ENCODE peak calls at places on chromosome 16, in six cellular contexts. One of them, this sample, is unnamed. For H3K9me3, the result is how much of the 10 kb centered on the place peaks cover.

GRCh38 chr16:64313726-64314125 is 808.1 kb downstream of the CDH11 start:
- DNase-seq in SK-N-SH: no peak
- DNase-seq in spleen: no peak
- DNase-seq in stomach: no peak
- DNase-seq in breast epithelium: no peak
- DNase-seq in endothelial cell of umbilical vein: no peak
- DNase-seq in this sample: no peak

GRCh38 chr16:30655815-30656347 is 2.4 kb upstream of the FBRS start:
- DNase-seq in SK-N-SH: no peak
- DNase-seq in spleen: peak
- DNase-seq in stomach: no peak
- DNase-seq in breast epithelium: no peak
- DNase-seq in endothelial cell of umbilical vein: no peak
- DNase-seq in this sample: no peak

GRCh38 chr16:69555437-69555836 is 10.3 kb upstream of the NFAT5 start:
- DNase-seq in SK-N-SH: no peak
- DNase-seq in spleen: no peak
- DNase-seq in stomach: no peak
- DNase-seq in breast epithelium: no peak
- DNase-seq in endothelial cell of umbilical vein: no peak
- DNase-seq in this sample: peak

GRCh38 chr16:22659933-22660332 is 149.2 kb downstream of the NPIPB5 start:
- DNase-seq in SK-N-SH: no peak
- DNase-seq in spleen: no peak
- DNase-seq in stomach: no peak
- DNase-seq in breast epithelium: no peak
- DNase-seq in endothelial cell of umbilical vein: no peak
- DNase-seq in this sample: no peak

GRCh38 chr16:24525970-24526559 is 13.3 kb upstream of the RBBP6 start:
- DNase-seq in SK-N-SH: no peak
- DNase-seq in spleen: no peak
- DNase-seq in stomach: peak
- DNase-seq in breast epithelium: no peak
- DNase-seq in endothelial cell of umbilical vein: no peak
- DNase-seq in this sample: no peak

GRCh38 chr16:24041834-24042631 is 206.2 kb downstream of the PRKCB start:
- DNase-seq in SK-N-SH: peak
- DNase-seq in spleen: peak
- DNase-seq in stomach: peak
- DNase-seq in breast epithelium: no peak
- DNase-seq in endothelial cell of umbilical vein: peak
- DNase-seq in this sample: peak

GRCh38 chr16:67537270-67537635 is 8.6 kb downstream of the RIPOR1 start:
- DNase-seq in SK-N-SH: peak
- DNase-seq in spleen: peak
- DNase-seq in stomach: peak
- DNase-seq in breast epithelium: no peak
- DNase-seq in endothelial cell of umbilical vein: peak
- DNase-seq in this sample: no peak

GRCh38 chr16:65002265-65002664 is 119.6 kb downstream of the CDH11 start:
- DNase-seq in SK-N-SH: peak
- DNase-seq in spleen: no peak
- DNase-seq in stomach: no peak
- DNase-seq in breast epithelium: no peak
- DNase-seq in endothelial cell of umbilical vein: peak
- DNase-seq in this sample: no peak

GRCh38 chr16:30186782-30187555 is 3.6 kb downstream of the CORO1A start:
- DNase-seq in SK-N-SH: peak
- DNase-seq in spleen: peak
- DNase-seq in stomach: peak
- DNase-seq in breast epithelium: no peak
- DNase-seq in endothelial cell of umbilical vein: peak
- DNase-seq in this sample: no peak

GRCh38 chr16:47342055-47342454 is 118.8 kb downstream of the ITFG1 start:
- DNase-seq in SK-N-SH: no peak
- DNase-seq in spleen: no peak
- DNase-seq in stomach: no peak
- DNase-seq in breast epithelium: no peak
- DNase-seq in endothelial cell of umbilical vein: no peak
- DNase-seq in this sample: no peak

GRCh38 chr16:83615553-83615952 is 192.2 kb upstream of the HSBP1 start:
- DNase-seq in SK-N-SH: no peak
- DNase-seq in spleen: no peak
- DNase-seq in stomach: no peak
- DNase-seq in breast epithelium: no peak
- DNase-seq in endothelial cell of umbilical vein: peak
- DNase-seq in this sample: no peak

GRCh38 chr16:74637742-74638453 is 28.8 kb downstream of the RFWD3 start:
- DNase-seq in SK-N-SH: no peak
- DNase-seq in spleen: no peak
- DNase-seq in stomach: no peak
- DNase-seq in breast epithelium: no peak
- DNase-seq in endothelial cell of umbilical vein: no peak
- DNase-seq in this sample: no peak

GRCh38 chr16:72673118-72673517 is 374.8 kb downstream of the ZFHX3 start:
- DNase-seq in SK-N-SH: no peak
- DNase-seq in spleen: no peak
- DNase-seq in stomach: no peak
- DNase-seq in breast epithelium: no peak
- DNase-seq in endothelial cell of umbilical vein: no peak
- DNase-seq in this sample: no peak

DNA sequence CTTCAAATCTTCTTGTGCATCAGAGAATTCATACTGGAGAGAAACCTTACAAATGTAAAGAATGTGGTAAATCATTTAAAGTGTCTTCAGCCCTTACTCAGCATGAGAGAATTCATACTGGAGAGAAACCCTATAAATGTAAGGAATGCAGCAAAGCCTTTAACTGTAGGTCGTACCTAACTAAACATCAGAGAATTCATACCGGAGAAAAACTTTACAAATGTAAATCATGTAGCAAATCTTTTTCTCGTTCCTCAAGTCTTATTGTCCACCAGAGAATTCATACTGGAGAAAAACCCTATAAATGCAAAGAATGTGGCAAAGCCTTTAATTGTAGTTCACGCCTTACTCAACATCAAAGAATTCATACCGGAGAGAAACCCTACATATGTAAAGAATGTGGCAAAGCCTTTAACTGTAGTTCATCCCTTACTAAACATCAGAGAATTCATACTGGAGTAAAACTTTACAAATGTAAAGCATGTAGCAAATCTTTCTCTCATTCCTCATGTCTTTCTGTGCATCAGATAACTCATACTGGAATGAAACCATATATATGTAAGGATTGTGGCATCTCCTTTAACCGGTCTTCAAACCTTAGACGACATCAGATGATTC is 118.5 kb upstream of the ZNF267 start:
- DNase-seq in SK-N-SH: no peak
- DNase-seq in spleen: no peak
- DNase-seq in stomach: no peak
- DNase-seq in breast epithelium: no peak
- DNase-seq in endothelial cell of umbilical vein: peak
- DNase-seq in this sample: no peak
- H3K9me3 ChIP-seq in SK-N-SH: half or more
- H3K9me3 ChIP-seq in spleen: half or more
- H3K9me3 ChIP-seq in stomach: half or more
- H3K9me3 ChIP-seq in breast epithelium: half or more
- H3K9me3 ChIP-seq in endothelial cell of umbilical vein: under half
- H3K9me3 ChIP-seq in this sample: under half

GRCh38 chr16:3020604-3021448 is 658 bp downstream of the TNFRSF12A start:
- DNase-seq in SK-N-SH: peak
- DNase-seq in spleen: peak
- DNase-seq in stomach: peak
- DNase-seq in breast epithelium: peak
- DNase-seq in endothelial cell of umbilical vein: peak
- DNase-seq in this sample: no peak
- TF ChIP-seq POLR2AphosphoS5 in SK-N-SH: peak
- TF ChIP-seq POLR2AphosphoS5 in spleen: peak
- TF ChIP-seq POLR2AphosphoS5 in stomach: peak
- TF ChIP-seq POLR2AphosphoS5 in breast epithelium: peak
- TF ChIP-seq POLR2AphosphoS5 in endothelial cell of umbilical vein: peak
- TF ChIP-seq POLR2AphosphoS5 in this sample: no peak

DNA sequence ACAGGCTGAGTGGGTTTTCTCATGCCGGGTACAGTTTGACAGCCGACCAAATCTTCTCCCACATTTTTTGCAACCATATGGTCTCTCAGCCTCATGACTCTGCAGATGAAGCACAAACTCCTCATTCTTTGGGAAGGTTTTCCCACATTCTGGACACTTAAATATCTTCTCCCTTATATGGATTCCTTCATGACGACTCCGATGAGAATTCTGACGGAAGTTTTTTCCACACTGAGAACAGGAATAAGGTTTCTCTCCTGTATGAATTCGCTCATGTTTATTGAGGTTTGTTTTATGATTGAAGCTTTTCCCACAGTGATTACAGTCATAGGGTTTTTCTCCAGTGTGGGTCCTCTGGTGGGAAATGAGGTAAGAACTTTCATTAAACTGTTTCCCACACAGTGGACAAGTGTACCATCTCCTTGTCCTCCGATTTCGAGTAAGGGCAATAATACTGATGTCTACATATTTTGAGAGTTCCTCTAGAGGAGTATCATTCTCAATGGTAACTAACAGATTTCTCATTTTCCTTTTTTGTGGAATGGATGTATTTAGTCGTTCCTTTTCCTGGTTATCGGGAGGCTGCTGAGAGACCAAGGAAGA is 10.9 kb downstream of the ZNF200 start:
- DNase-seq in SK-N-SH: no peak
- DNase-seq in spleen: no peak
- DNase-seq in stomach: no peak
- DNase-seq in breast epithelium: no peak
- DNase-seq in endothelial cell of umbilical vein: peak
- DNase-seq in this sample: no peak
- H3K9me3 ChIP-seq in SK-N-SH: under half
- H3K9me3 ChIP-seq in spleen: half or more
- H3K9me3 ChIP-seq in stomach: half or more
- H3K9me3 ChIP-seq in breast epithelium: half or more
- H3K9me3 ChIP-seq in endothelial cell of umbilical vein: under half
- H3K9me3 ChIP-seq in this sample: under half

GRCh38 chr16:86515780-86516617 is 5.7 kb downstream of the FOXF1 start:
- DNase-seq in SK-N-SH: no peak
- DNase-seq in spleen: no peak
- DNase-seq in stomach: no peak
- DNase-seq in breast epithelium: no peak
- DNase-seq in endothelial cell of umbilical vein: no peak
- DNase-seq in this sample: no peak

GRCh38 chr16:86514656-86515376 is 4.5 kb downstream of the FOXF1 start:
- DNase-seq in SK-N-SH: no peak
- DNase-seq in spleen: no peak
- DNase-seq in stomach: no peak
- DNase-seq in breast epithelium: no peak
- DNase-seq in endothelial cell of umbilical vein: no peak
- DNase-seq in this sample: no peak

GRCh38 chr16:86516618-86517003 is 6.3 kb downstream of the FOXF1 start:
- DNase-seq in SK-N-SH: no peak
- DNase-seq in spleen: no peak
- DNase-seq in stomach: no peak
- DNase-seq in breast epithelium: no peak
- DNase-seq in endothelial cell of umbilical vein: no peak
- DNase-seq in this sample: no peak

GRCh38 chr16:86517033-86517432 is 6.7 kb downstream of the FOXF1 start:
- DNase-seq in SK-N-SH: no peak
- DNase-seq in spleen: no peak
- DNase-seq in stomach: no peak
- DNase-seq in breast epithelium: no peak
- DNase-seq in endothelial cell of umbilical vein: no peak
- DNase-seq in this sample: no peak

DNA sequence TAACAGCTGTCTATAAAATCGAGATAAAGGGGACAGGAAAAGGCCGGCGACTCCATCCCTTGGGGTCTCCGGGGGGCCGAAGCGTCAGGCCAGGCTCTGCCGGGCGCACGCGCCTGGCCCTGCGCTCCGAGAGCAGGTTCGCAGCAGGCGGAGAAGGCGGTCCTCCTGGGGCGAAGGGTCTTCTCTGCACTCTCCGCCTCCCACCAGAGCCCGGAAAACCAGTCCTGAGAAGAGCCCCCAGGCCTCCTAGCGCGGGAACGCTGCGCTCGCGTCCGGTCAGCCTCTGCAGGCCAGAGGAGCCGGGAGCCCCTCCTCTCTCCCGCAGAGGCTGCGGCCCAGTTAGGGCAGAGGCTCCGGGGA is 5.1 kb downstream of the FOXF1 start:
- DNase-seq in SK-N-SH: no peak
- DNase-seq in spleen: no peak
- DNase-seq in stomach: no peak
- DNase-seq in breast epithelium: no peak
- DNase-seq in endothelial cell of umbilical vein: no peak
- DNase-seq in this sample: no peak
- TF ChIP-seq POLR2AphosphoS5 in SK-N-SH: no peak
- TF ChIP-seq POLR2AphosphoS5 in spleen: no peak
- TF ChIP-seq POLR2AphosphoS5 in stomach: no peak
- TF ChIP-seq POLR2AphosphoS5 in breast epithelium: no peak
- TF ChIP-seq POLR2AphosphoS5 in endothelial cell of umbilical vein: no peak
- TF ChIP-seq POLR2AphosphoS5 in this sample: no peak

GRCh38 chr16:80125677-80126076 is 415.1 kb upstream of the DYNLRB2 start:
- DNase-seq in SK-N-SH: no peak
- DNase-seq in spleen: no peak
- DNase-seq in stomach: no peak
- DNase-seq in breast epithelium: no peak
- DNase-seq in endothelial cell of umbilical vein: no peak
- DNase-seq in this sample: no peak

GRCh38 chr16:80123189-80123588 is 417.6 kb upstream of the DYNLRB2 start:
- DNase-seq in SK-N-SH: no peak
- DNase-seq in spleen: no peak
- DNase-seq in stomach: no peak
- DNase-seq in breast epithelium: no peak
- DNase-seq in endothelial cell of umbilical vein: no peak
- DNase-seq in this sample: no peak

GRCh38 chr16:80120899-80121521 is 419.8 kb upstream of the DYNLRB2 start:
- DNase-seq in SK-N-SH: peak
- DNase-seq in spleen: no peak
- DNase-seq in stomach: peak
- DNase-seq in breast epithelium: no peak
- DNase-seq in endothelial cell of umbilical vein: no peak
- DNase-seq in this sample: no peak

GRCh38 chr16:80121522-80121909 is 419.3 kb upstream of the DYNLRB2 start:
- DNase-seq in SK-N-SH: no peak
- DNase-seq in spleen: no peak
- DNase-seq in stomach: no peak
- DNase-seq in breast epithelium: no peak
- DNase-seq in endothelial cell of umbilical vein: no peak
- DNase-seq in this sample: no peak

GRCh38 chr16:80122155-80122554 is 418.6 kb upstream of the DYNLRB2 start:
- DNase-seq in SK-N-SH: peak
- DNase-seq in spleen: no peak
- DNase-seq in stomach: no peak
- DNase-seq in breast epithelium: no peak
- DNase-seq in endothelial cell of umbilical vein: no peak
- DNase-seq in this sample: no peak
- H3K9me3 ChIP-seq in SK-N-SH: under half
- H3K9me3 ChIP-seq in spleen: under half
- H3K9me3 ChIP-seq in stomach: under half
- H3K9me3 ChIP-seq in breast epithelium: under half
- H3K9me3 ChIP-seq in endothelial cell of umbilical vein: under half
- H3K9me3 ChIP-seq in this sample: under half

GRCh38 chr16:88783391-88784073 is 1.5 kb downstream of the PIEZO1 start:
- DNase-seq in SK-N-SH: no peak
- DNase-seq in spleen: peak
- DNase-seq in stomach: peak
- DNase-seq in breast epithelium: no peak
- DNase-seq in endothelial cell of umbilical vein: peak
- DNase-seq in this sample: no peak
- TF ChIP-seq POLR2AphosphoS5 in SK-N-SH: no peak
- TF ChIP-seq POLR2AphosphoS5 in spleen: peak
- TF ChIP-seq POLR2AphosphoS5 in stomach: no peak
- TF ChIP-seq POLR2AphosphoS5 in breast epithelium: no peak
- TF ChIP-seq POLR2AphosphoS5 in endothelial cell of umbilical vein: peak
- TF ChIP-seq POLR2AphosphoS5 in this sample: no peak

This sample was measured in SK-N-MC.